ENCODE peak calls at places on chromosomes 16 and 17, in seven cellular contexts. R, Y, N, G, X, C and F are unnamed samples.

GRCh38 chr16:51815527-51815926 is 664.5 kb upstream of the SALL1 start:
- DNase-seq in R (no peak), N (no peak), Y (no peak), G (no peak), X (no peak), C (no peak), F (no peak)

GRCh38 chr17:56978441-56979090 is 635 bp downstream of the SCPEP1 start:
- DNase-seq in G (no peak), R (no peak), X (no peak), Y (peak), N (peak), C (peak), F (no peak)

GRCh38 chr17:77869665-77870132 is 88.8 kb upstream of the TNRC6C start:
- DNase-seq in X (no peak), N (no peak), Y (no peak), R (no peak), C (no peak), G (peak), F (no peak)

GRCh38 chr16:29745126-29745852 is 501 bp downstream of the C16orf54 start:
- DNase-seq in R (no peak), C (no peak), N (no peak), G (peak), Y (peak), X (peak), F (no peak)

GRCh38 chr16:58466396-58466795 is 33.5 kb upstream of the NDRG4 start:
- DNase-seq in C (no peak), G (no peak), R (no peak), Y (no peak), X (no peak), N (no peak), F (no peak)

GRCh38 chr16:726438-727290 is at the start of the genes CCDC78 and HAGHL:
- DNase-seq in G (peak), Y (peak), N (peak), X (peak), C (peak), R (no peak), F (no peak)

GRCh38 chr16:70638814-70639792 is 7.3 kb upstream of the IL34 start:
- DNase-seq in G (no peak), N (peak), R (no peak), X (no peak), C (peak), Y (no peak), F (no peak)

GRCh38 chr16:69301861-69302260 is 9.3 kb upstream of the VPS4A start:
- DNase-seq in Y (no peak), N (no peak), G (no peak), X (no peak), C (no peak), R (no peak), F (no peak)

GRCh38 chr16:72856797-72857196 is 191.1 kb downstream of the ZFHX3 start:
- DNase-seq in C (no peak), G (peak), Y (no peak), R (peak), X (no peak), N (peak), F (no peak)

GRCh38 chr17:41483531-41483930 is 2.6 kb upstream of the KRT35 start:
- DNase-seq in R (no peak), C (no peak), Y (no peak), G (no peak), N (no peak), X (no peak), F (no peak)

GRCh38 chr16:11188801-11189740 is 66.9 kb downstream of the SOCS1 start:
- DNase-seq in Y (no peak), C (no peak), R (no peak), X (no peak), G (no peak), N (no peak), F (no peak)

GRCh38 chr17:70945386-70945785 is 776.1 kb downstream of the KCNJ2 start:
- DNase-seq in X (no peak), Y (no peak), N (no peak), G (no peak), C (peak), R (no peak), F (no peak)

GRCh38 chr17:62950067-62950466 is 16.0 kb upstream of the TANC2 start:
- DNase-seq in C (peak), X (no peak), N (peak), G (no peak), R (no peak), Y (no peak), F (no peak)

GRCh38 chr17:73594025-73594424 is 50.2 kb downstream of the SDK2 start:
- DNase-seq in Y (no peak), N (no peak), G (no peak), X (no peak), R (no peak), C (no peak), F (no peak)

GRCh38 chr17:71023631-71024030 is 854.3 kb downstream of the KCNJ2 start:
- DNase-seq in C (peak), N (no peak), R (no peak), Y (no peak), X (no peak), G (no peak), F (no peak)

GRCh38 chr17:72945468-72945867 is 147.0 kb downstream of the SLC39A11 start:
- DNase-seq in N (no peak), G (no peak), R (no peak), X (no peak), Y (no peak), C (no peak), F (no peak)

GRCh38 chr17:58329808-58330543 is 1.4 kb upstream of the TSPOAP1 start:
- DNase-seq in C (no peak), R (no peak), Y (peak), G (peak), N (no peak), X (peak), F (no peak)

GRCh38 chr17:67442787-67443624 is 65.9 kb downstream of the PITPNC1 start:
- DNase-seq in R (no peak), G (no peak), C (no peak), N (no peak), X (no peak), Y (no peak), F (no peak)

GRCh38 chr17:74161501-74161850 is 42.0 kb upstream of the RPL38 start:
- DNase-seq in C (no peak), X (no peak), G (no peak), R (no peak), Y (no peak), N (no peak), F (no peak)

GRCh38 chr17:4509923-4510614 is 11.4 kb downstream of the SPNS2 start:
- DNase-seq in G (no peak), X (no peak), N (no peak), C (peak), Y (no peak), R (no peak), F (no peak)

GRCh38 chr17:48629411-48629759 is 3.2 kb upstream of the HOXB9 start:
- DNase-seq in R (no peak), C (no peak), X (no peak), G (no peak), N (no peak), Y (no peak), F (no peak)

GRCh38 chr17:31394544-31394943 is 3.1 kb downstream of the RAB11FIP4 start:
- DNase-seq in N (peak), G (peak), R (peak), X (no peak), C (peak), Y (no peak), F (peak)

GRCh38 chr17:56754523-56755208 is 79.1 kb downstream of the C17orf67 start:
- DNase-seq in N (peak), G (peak), C (peak), R (peak), X (no peak), Y (no peak), F (no peak)

GRCh38 chr17:17315142-17315821 is 12.1 kb downstream of the NT5M start:
- DNase-seq in G (no peak), N (no peak), X (no peak), Y (no peak), C (no peak), R (no peak), F (no peak)

GRCh38 chr17:72342582-72343527 is 222.0 kb downstream of the SOX9 start:
- DNase-seq in N (no peak), Y (no peak), G (no peak), R (no peak), X (no peak), C (peak), F (no peak)

GRCh38 chr17:50280068-50280467 is 5.8 kb downstream of the TMEM92 start:
- DNase-seq in G (no peak), N (no peak), X (no peak), C (no peak), R (no peak), Y (no peak), F (no peak)

GRCh38 chr16:5884339-5884738 is 786.7 kb upstream of the EEF2KMT start:
- DNase-seq in Y (no peak), N (no peak), X (no peak), G (no peak), R (no peak), C (no peak), F (no peak)

GRCh38 chr17:31310877-31311276 is 3.0 kb downstream of the EVI2B start:
- DNase-seq in C (no peak), N (no peak), R (no peak), G (peak), X (no peak), Y (peak), F (no peak)

GRCh38 chr17:1779571-1780074 is 17.8 kb downstream of the SERPINF1 start:
- DNase-seq in C (peak), N (peak), G (no peak), X (no peak), Y (no peak), R (no peak), F (peak)

GRCh38 chr17:42518046-42518754 is 17.8 kb upstream of the NAGLU start:
- DNase-seq in Y (peak), G (no peak), R (no peak), N (peak), X (no peak), C (peak), F (peak)

GRCh38 chr16:5466551-5466950 is 369.0 kb upstream of the EEF2KMT start:
- DNase-seq in N (no peak), X (no peak), G (no peak), C (no peak), Y (no peak), R (no peak), F (no peak)

GRCh38 chr17:36870618-36871002 is 66.7 kb upstream of the LHX1 start:
- DNase-seq in G (no peak), Y (no peak), N (no peak), R (no peak), X (no peak), C (no peak), F (no peak)

GRCh38 chr16:50591800-50592771 is 43.9 kb downstream of the NKD1 start:
- DNase-seq in G (no peak), Y (no peak), X (no peak), R (no peak), N (no peak), C (no peak), F (no peak)

GRCh38 chr16:89581045-89581695 is 5.6 kb downstream of the CPNE7 start:
- DNase-seq in R (no peak), Y (no peak), G (no peak), N (peak), X (no peak), C (peak), F (peak)